ENCODE peak calls at places on chromosomes 2 and 18, in six cellular contexts. R, X, E, B, H and F are unnamed samples.

GRCh38 chr2:158395166-158395565 is 61.4 kb downstream of the CCDC148 start:
- DNase-seq in R (peak; percentile 29), X (no peak), E (no peak), B (no peak), H (no peak), F (no peak)

GRCh38 chr2:156436477-156437085 is 402 bp downstream of the GPD2 start:
- DNase-seq in R (no peak), X (no peak), E (peak; percentile 15), B (no peak), H (no peak), F (no peak)

GRCh38 chr18:37778417-37779165 is 213.0 kb upstream of the CELF4 start:
- DNase-seq in R (peak; percentile 26), X (no peak), E (peak; percentile 57), B (peak; percentile 4), H (no peak), F (peak; percentile 47)

GRCh38 chr2:54724560-54725342 is 1.3 kb downstream of the EML6 start:
- DNase-seq in R (peak; percentile 31), X (peak; percentile 71), E (no peak), B (no peak), H (no peak), F (peak; percentile 14)

GRCh38 chr2:83971547-83971946 is 487.5 kb downstream of the SUCLG1 start:
- DNase-seq in R (no peak), X (no peak), E (peak; percentile 4), B (no peak), H (no peak), F (no peak)

GRCh38 chr2:14051401-14051800 is 581.1 kb upstream of the LRATD1 start:
- DNase-seq in R (no peak), X (no peak), E (no peak), B (no peak), H (no peak), F (no peak)

GRCh38 chr2:60353406-60353800 is 200.1 kb downstream of the BCL11A start:
- DNase-seq in R (no peak), X (no peak), E (no peak), B (no peak), H (no peak), F (no peak)

GRCh38 chr2:60459896-60460295 is 93.6 kb downstream of the BCL11A start:
- DNase-seq in R (no peak), X (no peak), E (no peak), B (no peak), H (no peak), F (no peak)